ENCODE peak calls at places on chromosomes 4 and X, in four cellular contexts. N is upper lobe of right lung, G is K562, A is A549. X is an unnamed sample.

GRCh38 chrX:40058719-40059118 is 39.0 kb downstream of the BCOR start:
- DNase-seq in N (peak; percentile 62), G (no peak), A (no peak), X (no peak)

GRCh38 chr4:1471443-1472147 is 65.4 kb upstream of the NKX1-1 start:
- DNase-seq in N (peak; percentile 57), G (no peak), A (no peak), X (peak; percentile 54)

GRCh38 chr4:12978310-12978709 is 505.8 kb downstream of the RAB28 start:
- DNase-seq in N (no peak), G (no peak), A (no peak), X (no peak)

GRCh38 chrX:113512700-113513395 is 672.2 kb upstream of the AMOT start:
- DNase-seq in N (no peak), G (no peak), A (peak; percentile 1), X (no peak)

GRCh38 chr4:47251363-47252135 is 212.0 kb downstream of the COMMD8 start:
- DNase-seq in N (no peak), G (no peak), A (no peak), X (no peak)

GRCh38 chrX:84174348-84174747 is 13.7 kb downstream of the RPS6KA6 start:
- DNase-seq in N (no peak), G (no peak), A (no peak), X (no peak)

GRCh38 chr4:174983128-174983750 is 65.1 kb downstream of the ADAM29 start:
- DNase-seq in N (no peak), G (no peak), A (no peak), X (no peak)

GRCh38 chr4:8911311-8912088 is 39.9 kb upstream of the HMX1 start:
- DNase-seq in N (peak; percentile 57), G (no peak), A (no peak), X (peak; percentile 49)

GRCh38 chr4:156656911-156657310 is 314.7 kb downstream of the PDGFC start:
- DNase-seq in N (no peak), G (no peak), A (no peak), X (no peak)

DNA sequence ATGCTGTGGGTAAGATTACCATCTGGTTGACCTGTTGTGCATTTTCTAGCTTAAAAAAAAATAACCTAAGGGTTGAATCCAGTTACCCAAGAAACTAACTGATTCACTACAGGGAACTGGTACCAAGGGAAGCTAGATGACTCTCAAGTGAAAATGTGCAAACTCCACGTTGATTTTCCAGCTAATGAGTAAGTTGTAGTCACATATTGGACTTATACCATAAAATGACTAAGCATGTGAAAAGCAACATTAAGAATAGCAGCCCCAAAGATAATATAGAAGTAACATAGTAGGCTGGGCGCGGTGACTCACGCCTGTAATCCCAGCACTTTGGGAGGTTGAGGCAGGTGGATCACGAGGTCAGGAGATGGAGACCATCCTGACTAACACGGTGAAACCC is 270.9 kb downstream of the SPRY1 start:
- DNase-seq in N (no peak), G (no peak), A (no peak), X (no peak)
- TF ChIP-seq CTCF in N (no peak), G (no peak), A (no peak), X (no peak)

DNA sequence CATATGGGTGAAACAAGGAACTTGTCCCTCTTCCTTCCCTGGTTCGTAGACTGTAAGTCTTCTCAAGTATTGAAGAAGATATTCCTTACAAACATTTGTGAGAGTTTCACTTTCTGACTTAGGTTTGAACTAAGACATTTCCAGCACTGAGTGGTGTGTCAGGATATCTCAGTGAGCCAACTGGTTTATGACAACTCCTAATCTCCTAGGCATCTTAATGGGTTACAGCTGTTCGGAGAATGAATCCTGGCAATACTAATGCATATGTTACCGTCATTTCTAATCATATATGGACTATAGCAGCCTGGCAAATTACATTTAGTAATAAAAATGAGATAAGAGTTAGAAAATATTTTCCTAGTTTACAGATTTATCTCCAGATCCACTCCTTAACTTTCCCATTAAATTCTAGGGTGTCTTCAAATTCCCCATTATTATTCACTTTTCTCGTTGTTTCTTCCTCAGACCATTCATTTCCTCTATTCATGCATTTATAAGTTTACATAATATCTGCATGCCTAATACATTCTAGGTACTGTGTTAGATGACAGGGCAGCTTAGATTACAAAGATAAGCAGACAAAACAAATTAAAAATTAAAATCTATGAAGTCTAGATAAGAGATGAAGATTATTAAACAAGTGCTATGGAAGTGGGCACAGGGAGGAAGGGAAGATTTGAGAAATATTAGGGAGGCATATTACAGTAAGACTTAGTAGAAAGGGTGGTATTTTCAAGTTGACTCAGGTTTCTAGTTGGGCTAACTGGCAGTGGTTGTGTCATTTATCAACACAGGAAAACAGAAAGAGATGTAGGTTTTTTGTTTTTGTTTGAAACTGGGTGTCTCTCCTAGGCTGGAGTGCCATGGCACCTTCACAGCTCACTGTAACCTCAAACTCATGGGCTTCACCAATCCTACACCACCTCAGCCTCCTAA is 173.9 kb downstream of the WDFY3 start:
- DNase-seq in N (no peak), G (no peak), A (no peak), X (no peak)
- H3K4me1 ChIP-seq in N (no peaks in the 10 kb centered on the region), G (no peaks in the 10 kb centered on the region), A (no peaks in the 10 kb centered on the region), X (no peaks in the 10 kb centered on the region)

GRCh38 chr4:37882665-37883296 is 8.1 kb upstream of the TBC1D1 start:
- DNase-seq in N (no peak), G (no peak), A (peak; percentile 2), X (no peak)
- TF ChIP-seq CTCF in N (no peak), G (no peak), A (no peak), X (no peak)

GRCh38 chrX:19774905-19775304 is 112.5 kb downstream of the SH3KBP1 start:
- DNase-seq in N (no peak), G (no peak), A (no peak), X (no peak)

GRCh38 chrX:19772759-19773623 is 114.4 kb downstream of the SH3KBP1 start:
- DNase-seq in N (no peak), G (no peak), A (no peak), X (no peak)

GRCh38 chrX:19775830-19776498 is 111.4 kb downstream of the SH3KBP1 start:
- DNase-seq in N (no peak), G (no peak), A (no peak), X (no peak)

GRCh38 chrX:19772306-19772705 is 115.1 kb downstream of the SH3KBP1 start:
- DNase-seq in N (no peak), G (no peak), A (no peak), X (no peak)

DNA sequence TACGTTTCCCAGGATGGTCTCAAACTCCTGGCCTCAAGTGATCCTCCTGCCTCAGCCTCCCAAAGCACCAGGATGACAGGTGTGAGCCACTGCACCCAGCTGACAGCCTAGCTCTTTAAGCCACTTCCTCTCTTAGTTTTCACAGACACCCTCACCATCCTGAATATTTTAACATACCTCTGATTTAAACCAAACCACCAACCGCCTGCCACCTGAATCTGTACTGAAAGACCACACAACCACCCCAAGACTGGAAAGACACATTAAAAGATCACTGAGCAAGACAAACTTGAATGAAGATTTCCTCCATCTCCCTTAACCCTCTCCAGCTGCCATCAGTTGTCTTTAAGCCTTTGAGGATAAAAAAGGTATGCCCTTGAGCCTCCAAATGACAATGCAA is 110.6 kb downstream of the SH3KBP1 start:
- DNase-seq in N (no peak), G (no peak), A (no peak), X (no peak)
- H3K4me1 ChIP-seq in N (peaks cover 16% of the 10 kb centered on the region), G (no peaks in the 10 kb centered on the region), A (peaks cover 12% of the 10 kb centered on the region), X (peaks cover 7% of the 10 kb centered on the region)